ENCODE peak calls at places on chromosome 7, in six cellular contexts. Z, I, Y, L, T and V are unnamed samples.

GRCh38 chr7:94423865-94424264 is 29.2 kb downstream of the COL1A2 start:
- DNase-seq in Z (no peak), I (no peak), Y (no peak), L (no peak), T (no peak), V (no peak)

GRCh38 chr7:38681882-38682281 is 50.7 kb upstream of the AMPH start:
- DNase-seq in Z (no peak), I (no peak), Y (no peak), L (no peak), T (no peak), V (no peak)

GRCh38 chr7:100489824-100490223 is 6.1 kb downstream of the NYAP1 start:
- DNase-seq in Z (peak), I (no peak), Y (peak), L (peak), T (peak), V (no peak)

GRCh38 chr7:66629222-66629658 is 559 bp downstream of the KCTD7 start:
- DNase-seq in Z (peak), I (no peak), Y (no peak), L (peak), T (no peak), V (no peak)

GRCh38 chr7:85074992-85075391 is 111.9 kb downstream of the SEMA3D start:
- DNase-seq in Z (no peak), I (no peak), Y (no peak), L (no peak), T (no peak), V (no peak)

GRCh38 chr7:96649981-96650380 is 59.7 kb downstream of the SEM1 start:
- DNase-seq in Z (no peak), I (no peak), Y (no peak), L (no peak), T (no peak), V (no peak)

GRCh38 chr7:16695621-16696237 is 49.7 kb downstream of the BZW2 start:
- DNase-seq in Z (peak), I (peak), Y (peak), L (no peak), T (peak), V (peak)

GRCh38 chr7:70189776-70190175 is 591.5 kb downstream of the AUTS2 start:
- DNase-seq in Z (no peak), I (no peak), Y (no peak), L (no peak), T (no peak), V (no peak)

GRCh38 chr7:116776610-116777289 is 85.6 kb upstream of the CAPZA2 start:
- DNase-seq in Z (no peak), I (no peak), Y (peak), L (no peak), T (no peak), V (no peak)

GRCh38 chr7:122949186-122949585 is 46.3 kb downstream of the TAS2R16 start:
- DNase-seq in Z (no peak), I (no peak), Y (no peak), L (no peak), T (no peak), V (no peak)

GRCh38 chr7:41188163-41189130 is 514.4 kb downstream of the INHBA start:
- DNase-seq in Z (no peak), I (no peak), Y (no peak), L (no peak), T (no peak), V (no peak)

GRCh38 chr7:55130079-55130476 is 111.3 kb downstream of the EGFR start:
- DNase-seq in Z (no peak), I (no peak), Y (no peak), L (no peak), T (no peak), V (peak)

GRCh38 chr7:135977742-135978066 is 545 bp upstream of the MTPN start:
- DNase-seq in Z (no peak), I (no peak), Y (no peak), L (no peak), T (no peak), V (no peak)
- H3K27ac ChIP-seq in Z (no peak), I (peak), Y (peak), L (peak), T (peak), V (peak)

GRCh38 chr7:107233981-107234380 is 65.2 kb downstream of the HBP1 start:
- DNase-seq in Z (no peak), I (no peak), Y (no peak), L (no peak), T (no peak), V (no peak)

GRCh38 chr7:107233174-107233573 is 64.4 kb downstream of the HBP1 start:
- DNase-seq in Z (no peak), I (no peak), Y (no peak), L (no peak), T (no peak), V (peak)

GRCh38 chr7:107236857-107237256 is 68.1 kb downstream of the HBP1 start:
- DNase-seq in Z (no peak), I (no peak), Y (no peak), L (no peak), T (no peak), V (no peak)

GRCh38 chr7:107232568-107233090 is 63.8 kb downstream of the HBP1 start:
- DNase-seq in Z (no peak), I (no peak), Y (no peak), L (no peak), T (no peak), V (no peak)

DNA sequence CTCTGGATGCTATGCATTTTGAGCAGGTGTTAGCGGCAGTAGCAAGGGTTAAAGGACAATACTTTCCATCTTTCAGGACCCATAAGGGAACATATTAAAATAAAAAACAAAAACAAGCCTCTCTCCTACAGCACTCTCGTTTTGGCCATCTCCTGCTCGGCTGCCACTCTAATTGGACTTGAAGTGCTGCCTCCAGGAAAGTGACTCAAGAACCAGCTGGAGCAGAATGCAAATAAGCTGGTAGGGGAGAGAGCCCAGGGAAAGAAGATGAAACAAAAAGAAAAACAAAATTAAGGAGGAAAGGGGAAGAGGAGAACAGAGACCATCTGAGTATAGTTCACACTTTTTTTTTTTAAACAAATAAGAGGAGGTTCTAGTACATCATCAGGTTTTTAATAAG is 65.6 kb downstream of the HBP1 start:
- DNase-seq in Z (no peak), I (no peak), Y (no peak), L (no peak), T (no peak), V (peak)
- H3K27ac ChIP-seq in Z (no peak), I (peak), Y (no peak), L (no peak), T (no peak), V (no peak)

GRCh38 chr7:30760514-30761213 is 8.7 kb downstream of the INMT start:
- DNase-seq in Z (no peak), I (no peak), Y (peak), L (no peak), T (no peak), V (no peak)
- H3K27ac ChIP-seq in Z (no peak), I (no peak), Y (no peak), L (no peak), T (no peak), V (no peak)

GRCh38 chr7:105776068-105776790 is 100.2 kb downstream of the ATXN7L1 start:
- DNase-seq in Z (no peak), I (no peak), Y (peak), L (no peak), T (no peak), V (peak)
- H3K27ac ChIP-seq in Z (no peak), I (no peak), Y (no peak), L (no peak), T (peak), V (no peak)

GRCh38 chr7:6422095-6422494 is 25.7 kb downstream of the DAGLB start:
- DNase-seq in Z (no peak), I (no peak), Y (no peak), L (no peak), T (no peak), V (no peak)

GRCh38 chr7:6416516-6417145 is 31.1 kb downstream of the DAGLB start:
- DNase-seq in Z (no peak), I (no peak), Y (no peak), L (no peak), T (peak), V (no peak)

GRCh38 chr7:6417408-6417807 is 30.3 kb downstream of the DAGLB start:
- DNase-seq in Z (no peak), I (no peak), Y (no peak), L (no peak), T (no peak), V (no peak)

GRCh38 chr7:6420680-6421079 is 27.1 kb downstream of the DAGLB start:
- DNase-seq in Z (no peak), I (no peak), Y (no peak), L (no peak), T (peak), V (no peak)

GRCh38 chr7:6419310-6419773 is 28.4 kb downstream of the DAGLB start:
- DNase-seq in Z (no peak), I (peak), Y (no peak), L (no peak), T (no peak), V (no peak)
- H3K27ac ChIP-seq in Z (no peak), I (no peak), Y (no peak), L (no peak), T (no peak), V (no peak)

GRCh38 chr7:33495207-33495606 is 365.8 kb downstream of the BBS9 start:
- DNase-seq in Z (no peak), I (no peak), Y (no peak), L (no peak), T (no peak), V (no peak)
- H3K27ac ChIP-seq in Z (no peak), I (no peak), Y (no peak), L (no peak), T (no peak), V (no peak)

GRCh38 chr7:133535308-133535707 is 282.4 kb downstream of the EXOC4 start:
- DNase-seq in Z (no peak), I (no peak), Y (no peak), L (no peak), T (no peak), V (no peak)
- H3K27ac ChIP-seq in Z (no peak), I (no peak), Y (no peak), L (no peak), T (peak), V (no peak)

GRCh38 chr7:28708033-28708451 is 250.1 kb downstream of the TRIL start:
- DNase-seq in Z (no peak), I (no peak), Y (no peak), L (no peak), T (no peak), V (no peak)
- H3K27ac ChIP-seq in Z (peak), I (no peak), Y (no peak), L (no peak), T (no peak), V (no peak)